ENCODE peak calls at places on chromosomes 4 and X, in four cellular contexts. I is lower lobe of right lung, H is progenitor cell of endocrine pancreas, Y is RWPE2. Z is an unnamed sample.

GRCh38 chr4:81609844-81610243 is 138.1 kb upstream of the RASGEF1B start:
- DNase-seq in Y (no peak), I (no peak), H (no peak), Z (no peak)

GRCh38 chr4:48341776-48342558 is 638 bp downstream of the SLAIN2 start:
- DNase-seq in H (peak; percentile 56), Y (no peak), I (peak; percentile 71), Z (peak; percentile 94)

GRCh38 chrX:55161581-55161980 is 58.6 kb upstream of the PAGE5 start:
- DNase-seq in H (no peak), I (no peak), Y (no peak), Z (no peak)

GRCh38 chrX:44784241-44784640 is 59.6 kb upstream of the DUSP21 start:
- DNase-seq in H (no peak), Y (no peak), I (no peak), Z (no peak)

GRCh38 chr4:4686396-4686795 is 144.5 kb upstream of the STX18 start:
- DNase-seq in H (no peak), Y (no peak), I (no peak), Z (no peak)

GRCh38 chrX:96979766-96980165 is 96.1 kb downstream of the RPA4 start:
- DNase-seq in H (no peak), I (no peak), Y (no peak), Z (no peak)

GRCh38 chr4:95672811-95673210 is 124.0 kb upstream of the UNC5C start:
- DNase-seq in I (no peak), Y (no peak), H (no peak), Z (no peak)

GRCh38 chr4:53490965-53491622 is 100.2 kb downstream of the LNX1 start:
- DNase-seq in Y (no peak), H (no peak), I (no peak), Z (no peak)

GRCh38 chrX:72351606-72352338 is 46.1 kb upstream of the CITED1 start:
- DNase-seq in H (no peak), Y (no peak), I (no peak), Z (no peak)

GRCh38 chr4:69092190-69092589 is 4.1 kb upstream of the UGT2B7 start:
- DNase-seq in Y (no peak), I (no peak), H (no peak), Z (no peak)

GRCh38 chrX:134908235-134908834 is 82.5 kb upstream of the SMIM10 start:
- DNase-seq in I (no peak), H (no peak), Y (no peak), Z (no peak)

GRCh38 chr4:126404549-126404948 is 1089.8 kb downstream of the FAT4 start:
- DNase-seq in Y (no peak), H (no peak), I (no peak), Z (no peak)

GRCh38 chr4:170651786-170652185 is 562.0 kb upstream of the AADAT start:
- DNase-seq in I (no peak), Y (no peak), H (no peak), Z (no peak)

GRCh38 chr4:7118013-7118832 is 50.4 kb upstream of the GRPEL1 start:
- DNase-seq in H (no peak), Y (no peak), I (no peak), Z (no peak)

GRCh38 chr4:152605641-152606304 is 69.9 kb upstream of the FBXW7 start:
- DNase-seq in H (no peak), Y (no peak), I (no peak), Z (no peak)

GRCh38 chr4:167897116-167897515 is 195.2 kb upstream of the ANXA10 start:
- DNase-seq in H (peak; percentile 18), Y (peak; percentile 95), I (no peak), Z (no peak)

GRCh38 chrX:16148896-16149295 is 18.4 kb upstream of the MAGEB17 start:
- DNase-seq in I (no peak), Y (no peak), H (no peak), Z (no peak)

GRCh38 chrX:53882331-53882730 is 161.9 kb downstream of the PHF8 start:
- DNase-seq in I (no peak), H (no peak), Y (no peak), Z (no peak)

GRCh38 chrX:153906126-153906917 is 1.8 kb downstream of the AVPR2 start:
- DNase-seq in I (no peak), H (no peak), Y (no peak), Z (peak; percentile 54)

GRCh38 chrX:1767026-1767425 is 152.2 kb downstream of the ASMT start:
- DNase-seq in I (no peak), H (no peak), Y (no peak), Z (no peak)

GRCh38 chr4:14879643-14880042 is 122.6 kb upstream of the CPEB2 start:
- DNase-seq in Y (no peak), H (no peak), I (no peak), Z (peak; percentile 52)

GRCh38 chr4:126779446-126780166 is 853.2 kb upstream of the INTU start:
- DNase-seq in H (no peak), I (no peak), Y (no peak), Z (no peak)